ENCODE peak calls at places on chromosomes 6 and 20, in seven cellular contexts. O, N, H, P, Y, A and L are unnamed samples.

GRCh38 chr20:49594143-49594928 is 26.4 kb upstream of the PTGIS start:
- DNase-seq in O (peak; percentile 28), N (no peak), H (no peak), P (no peak), Y (no peak), A (peak; percentile 87), L (peak; percentile 25)

GRCh38 chr6:52834481-52834880 is 6.1 kb downstream of the GSTA5 start:
- DNase-seq in O (no peak), N (no peak), H (no peak), P (no peak), Y (no peak), A (peak; percentile 18), L (no peak)

GRCh38 chr6:496649-497048 is 105.1 kb downstream of the IRF4 start:
- DNase-seq in O (no peak), N (no peak), H (no peak), P (no peak), Y (no peak), A (no peak), L (no peak)

GRCh38 chr6:132937466-132937906 is 123.1 kb downstream of the RPS12 start:
- DNase-seq in O (peak; percentile 14), N (peak; percentile 57), H (no peak), P (peak; percentile 46), Y (no peak), A (peak; percentile 44), L (peak; percentile 81)

GRCh38 chr6:164928366-164929154 is 380.8 kb downstream of the C6orf118 start:
- DNase-seq in O (no peak), N (no peak), H (peak; percentile 54), P (no peak), Y (no peak), A (no peak), L (no peak)

GRCh38 chr6:159463440-159463839 is 229.6 kb downstream of the SOD2 start:
- DNase-seq in O (no peak), N (peak; percentile 16), H (no peak), P (peak; percentile 5), Y (no peak), A (peak; percentile 10), L (no peak)

GRCh38 chr6:7088076-7088742 is 19.6 kb upstream of the RREB1 start:
- DNase-seq in O (no peak), N (no peak), H (no peak), P (no peak), Y (no peak), A (no peak), L (no peak)

GRCh38 chr20:760751-761417 is 7.4 kb downstream of the SLC52A3 start:
- DNase-seq in O (no peak), N (peak; percentile 47), H (no peak), P (peak; percentile 65), Y (no peak), A (no peak), L (no peak)

GRCh38 chr6:111909238-111909637 is 36.0 kb upstream of the FYN start:
- DNase-seq in O (no peak), N (no peak), H (no peak), P (no peak), Y (no peak), A (no peak), L (no peak)

GRCh38 chr6:18362058-18362561 is 25.0 kb upstream of the RNF144B start:
- DNase-seq in O (no peak), N (no peak), H (no peak), P (no peak), Y (no peak), A (peak; percentile 98), L (peak; percentile 25)

GRCh38 chr6:130020106-130020851 is 1.9 kb downstream of the L3MBTL3 start:
- DNase-seq in O (peak; percentile 49), N (no peak), H (peak; percentile 91), P (peak; percentile 7), Y (peak; percentile 31), A (no peak), L (peak; percentile 26)

GRCh38 chr6:132860254-132860653 is 45.9 kb downstream of the RPS12 start:
- DNase-seq in O (no peak), N (no peak), H (no peak), P (no peak), Y (no peak), A (no peak), L (no peak)

GRCh38 chr20:22438926-22439325 is 145.4 kb downstream of the FOXA2 start:
- DNase-seq in O (no peak), N (peak; percentile 4), H (no peak), P (peak; percentile 51), Y (no peak), A (no peak), L (no peak)

GRCh38 chr6:34514593-34515472 is 41.3 kb downstream of the SPDEF start:
- DNase-seq in O (no peak), N (no peak), H (peak; percentile 56), P (no peak), Y (peak; percentile 54), A (peak; percentile 57), L (peak; percentile 48)

GRCh38 chr6:125004797-125005595 is 42.8 kb downstream of the RNF217 start:
- DNase-seq in O (no peak), N (no peak), H (no peak), P (peak; percentile 51), Y (no peak), A (no peak), L (no peak)

GRCh38 chr6:34247481-34248197 is 1.2 kb downstream of the SMIM29 start:
- DNase-seq in O (no peak), N (no peak), H (peak; percentile 83), P (no peak), Y (no peak), A (no peak), L (no peak)

GRCh38 chr6:124373386-124373785 is 569.7 kb downstream of the NKAIN2 start:
- DNase-seq in O (no peak), N (no peak), H (no peak), P (no peak), Y (no peak), A (no peak), L (no peak)

GRCh38 chr20:46232575-46232974 is 75.7 kb downstream of the CDH22 start:
- DNase-seq in O (no peak), N (no peak), H (no peak), P (no peak), Y (no peak), A (no peak), L (no peak)

GRCh38 chr20:21125072-21125848 is 622 bp upstream of the KIZ start:
- DNase-seq in O (peak; percentile 56), N (peak; percentile 39), H (peak; percentile 82), P (peak; percentile 76), Y (peak; percentile 31), A (peak; percentile 41), L (peak; percentile 56)

GRCh38 chr20:22559711-22560305 is 24.6 kb downstream of the FOXA2 start:
- DNase-seq in O (no peak), N (no peak), H (no peak), P (no peak), Y (no peak), A (no peak), L (no peak)

GRCh38 chr6:14706378-14706929 is 539.4 kb upstream of the JARID2 start:
- DNase-seq in O (peak; percentile 27), N (peak; percentile 48), H (no peak), P (peak; percentile 29), Y (peak; percentile 63), A (peak; percentile 100), L (peak; percentile 22)

GRCh38 chr6:135094403-135094821 is 39.8 kb upstream of the HBS1L start:
- DNase-seq in O (no peak), N (no peak), H (no peak), P (no peak), Y (no peak), A (peak; percentile 14), L (no peak)

GRCh38 chr6:111534366-111534765 is 51.3 kb upstream of the REV3L start:
- DNase-seq in O (peak; percentile 83), N (no peak), H (no peak), P (peak; percentile 7), Y (peak; percentile 60), A (peak; percentile 35), L (peak; percentile 92)

GRCh38 chr20:32574296-32575226 is 10.6 kb downstream of the NOL4L start:
- DNase-seq in O (no peak), N (no peak), H (no peak), P (peak; percentile 69), Y (no peak), A (peak; percentile 88), L (no peak)

GRCh38 chr20:46268662-46269061 is 39.6 kb downstream of the CDH22 start:
- DNase-seq in O (no peak), N (no peak), H (no peak), P (no peak), Y (no peak), A (no peak), L (no peak)

GRCh38 chr20:63737690-63737939 is 1.2 kb downstream of the LIME1 start:
- DNase-seq in O (no peak), N (no peak), H (no peak), P (no peak), Y (no peak), A (no peak), L (no peak)

GRCh38 chr20:63734946-63735858 is 1.3 kb upstream of the LIME1 start:
- DNase-seq in O (no peak), N (no peak), H (peak; percentile 78), P (no peak), Y (no peak), A (no peak), L (no peak)

GRCh38 chr20:63734111-63734945 is 2.1 kb upstream of the LIME1 start:
- DNase-seq in O (no peak), N (no peak), H (no peak), P (no peak), Y (no peak), A (no peak), L (no peak)

GRCh38 chr20:63736893-63737689 is 627 bp downstream of the LIME1 start:
- DNase-seq in O (peak; percentile 54), N (no peak), H (peak; percentile 89), P (no peak), Y (no peak), A (no peak), L (no peak)

GRCh38 chr20:63735859-63736718 is at the start of gene LIME1:
- DNase-seq in O (peak; percentile 83), N (no peak), H (peak; percentile 92), P (no peak), Y (no peak), A (no peak), L (no peak)
- TF ChIP-seq POLR2A in O (peak; percentile 16), N (no peak), H (no peak), P (no peak), Y (no peak), A (no peak), L (no peak)

GRCh38 chr6:41531591-41532582 is 14.3 kb upstream of the FOXP4 start:
- DNase-seq in O (peak; percentile 19), N (no peak), H (peak; percentile 83), P (no peak), Y (no peak), A (peak; percentile 67), L (no peak)
- H3K4me1 ChIP-seq in O (peaks cover 22% of the 10 kb centered on the region), N (peaks cover 24% of the 10 kb centered on the region), H (peaks cover 52% of the 10 kb centered on the region), P (peaks cover 6% of the 10 kb centered on the region), Y (no peaks in the 10 kb centered on the region), A (peaks cover 6% of the 10 kb centered on the region), L (peaks cover 11% of the 10 kb centered on the region)

GRCh38 chr6:131063028-131063763 is at the start of gene EPB41L2:
- DNase-seq in O (peak; percentile 92), N (peak; percentile 70), H (peak; percentile 95), P (peak; percentile 79), Y (peak; percentile 90), A (peak; percentile 86), L (peak; percentile 90)
- TF ChIP-seq POLR2A in O (peak; percentile 73), N (peak; percentile 58), H (no peak), P (peak; percentile 38), Y (peak; percentile 84), A (peak; percentile 84), L (peak; percentile 63)

DNA sequence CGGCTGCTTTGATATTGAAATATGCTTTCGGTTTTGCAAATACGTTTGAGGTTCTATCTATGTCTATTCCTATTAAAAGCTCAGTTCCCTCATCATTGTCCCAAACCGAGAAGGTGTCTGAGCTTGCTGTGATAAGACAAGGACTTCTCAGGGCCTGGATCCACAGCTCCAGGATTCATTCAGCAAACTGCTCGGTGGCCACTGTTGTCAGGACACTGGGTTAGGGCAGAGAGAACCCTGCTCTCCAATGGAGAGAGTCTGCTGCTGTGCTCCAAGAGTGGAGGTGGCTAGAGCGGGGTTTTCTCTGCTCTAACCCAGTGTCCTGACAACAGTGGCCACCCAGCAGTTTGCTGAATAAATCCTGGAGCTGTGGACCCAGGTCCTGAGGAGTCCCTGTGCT is 198.5 kb downstream of the CDH4 start:
- DNase-seq in O (no peak), N (no peak), H (no peak), P (no peak), Y (no peak), A (no peak), L (no peak)
- H3K4me1 ChIP-seq in O (no peaks in the 10 kb centered on the region), N (no peaks in the 10 kb centered on the region), H (no peaks in the 10 kb centered on the region), P (no peaks in the 10 kb centered on the region), Y (peaks cover 2% of the 10 kb centered on the region), A (no peaks in the 10 kb centered on the region), L (no peaks in the 10 kb centered on the region)